ENCODE peak calls at places on chromosomes 1 and 21, in ten cellular contexts. O is H9; Q is adrenal gland; X is thyroid gland; J is upper lobe of left lung; H is neural progenitor cell; P is Panc1; G is HL-60; Y is RWPE1; W is CD4-positive, alpha-beta T cell. L is an unnamed sample.

GRCh38 chr1:7491089-7491817 is 279.8 kb upstream of the VAMP3 start:
- DNase-seq in O (no peak), Q (no peak), X (peak), J (no peak), H (no peak), P (no peak), G (no peak), Y (no peak), W (no peak), L (no peak)

GRCh38 chr1:46057781-46058180 is 74.6 kb downstream of the PIK3R3 start:
- DNase-seq in O (no peak), Q (no peak), X (no peak), J (no peak), H (no peak), P (no peak), G (no peak), Y (no peak), W (no peak), L (no peak)

GRCh38 chr1:9843576-9843945 is 19.8 kb upstream of the CLSTN1 start:
- DNase-seq in O (no peak), Q (no peak), X (no peak), J (peak), H (no peak), P (no peak), G (no peak), Y (peak), W (no peak), L (no peak)

GRCh38 chr1:25091671-25092070 is 140.6 kb downstream of the SYF2 start:
- DNase-seq in O (no peak), Q (no peak), X (no peak), J (no peak), H (no peak), P (no peak), G (no peak), Y (no peak), W (no peak), L (no peak)

GRCh38 chr1:110783292-110783918 is 89.5 kb upstream of the CD53 start:
- DNase-seq in O (peak), Q (peak), X (peak), J (no peak), H (peak), P (peak), G (peak), Y (peak), W (peak), L (no peak)

GRCh38 chr1:91997607-91998195 is 32.1 kb upstream of the EPHX4 start:
- DNase-seq in O (no peak), Q (peak), X (peak), J (no peak), H (peak), P (peak), G (peak), Y (peak), W (peak), L (no peak)

GRCh38 chr1:229186373-229187056 is 84.4 kb upstream of the RAB4A start:
- DNase-seq in O (no peak), Q (no peak), X (no peak), J (no peak), H (no peak), P (no peak), G (no peak), Y (no peak), W (no peak), L (no peak)

GRCh38 chr1:14939527-14940284 is 213.8 kb upstream of the TMEM51 start:
- DNase-seq in O (no peak), Q (no peak), X (no peak), J (no peak), H (no peak), P (no peak), G (no peak), Y (no peak), W (no peak), L (no peak)

GRCh38 chr21:21122680-21123079 is 124.5 kb downstream of the NCAM2 start:
- DNase-seq in O (no peak), Q (no peak), X (no peak), J (no peak), H (no peak), P (no peak), G (no peak), Y (no peak), W (no peak), L (no peak)

GRCh38 chr1:116581323-116581885 is 10.6 kb upstream of the CD58 start:
- DNase-seq in O (no peak), Q (no peak), X (no peak), J (no peak), H (no peak), P (no peak), G (no peak), Y (no peak), W (no peak), L (no peak)

GRCh38 chr21:34807146-34807880 is 138.5 kb downstream of the CLIC6 start:
- DNase-seq in O (no peak), Q (peak), X (no peak), J (no peak), H (no peak), P (peak), G (no peak), Y (peak), W (peak), L (no peak)

GRCh38 chr1:53326598-53327182 is 1.2 kb downstream of the LRP8 start:
- DNase-seq in O (peak), Q (no peak), X (no peak), J (no peak), H (peak), P (no peak), G (peak), Y (peak), W (no peak), L (no peak)

GRCh38 chr1:26016944-26017545 is 4.5 kb upstream of the EXTL1 start:
- DNase-seq in O (peak), Q (no peak), X (no peak), J (no peak), H (no peak), P (no peak), G (peak), Y (no peak), W (no peak), L (no peak)

GRCh38 chr1:108075055-108075454 is 110.1 kb upstream of the VAV3 start:
- DNase-seq in O (no peak), Q (no peak), X (no peak), J (no peak), H (no peak), P (no peak), G (peak), Y (no peak), W (no peak), L (no peak)

GRCh38 chr21:17454315-17455027 is 58.4 kb upstream of the CXADR start:
- DNase-seq in O (peak), Q (peak), X (peak), J (peak), H (peak), P (peak), G (peak), Y (peak), W (no peak), L (peak)
- H3K27ac ChIP-seq in O (peak), Q (no peak), X (no peak), J (no peak), H (peak), P (peak), G (no peak), Y (peak), W (no peak), L (peak)

DNA sequence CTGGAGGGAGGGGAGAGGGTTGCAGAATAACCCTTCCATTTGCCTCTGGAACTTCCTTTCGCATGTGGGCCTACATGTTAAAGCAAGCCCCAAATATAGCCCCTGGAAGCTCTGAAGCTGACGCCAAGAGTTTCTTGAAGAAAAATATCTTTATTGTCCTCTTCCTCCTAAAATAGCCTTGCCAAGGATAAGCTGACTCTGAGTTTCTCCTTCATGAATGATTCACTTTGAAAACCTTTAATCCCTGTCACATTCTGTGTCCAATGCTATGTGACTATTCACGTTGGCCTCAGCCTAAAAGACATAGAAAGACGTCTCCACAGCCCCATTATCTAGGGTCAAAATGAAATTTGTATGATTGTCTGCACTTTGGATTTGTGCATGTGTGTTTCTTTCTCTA is 6.4 kb downstream of the C1orf116 start:
- DNase-seq in O (no peak), Q (no peak), X (no peak), J (no peak), H (no peak), P (no peak), G (no peak), Y (no peak), W (no peak), L (no peak)
- H3K27ac ChIP-seq in O (no peak), Q (peak), X (peak), J (peak), H (no peak), P (no peak), G (no peak), Y (no peak), W (no peak), L (no peak)

DNA sequence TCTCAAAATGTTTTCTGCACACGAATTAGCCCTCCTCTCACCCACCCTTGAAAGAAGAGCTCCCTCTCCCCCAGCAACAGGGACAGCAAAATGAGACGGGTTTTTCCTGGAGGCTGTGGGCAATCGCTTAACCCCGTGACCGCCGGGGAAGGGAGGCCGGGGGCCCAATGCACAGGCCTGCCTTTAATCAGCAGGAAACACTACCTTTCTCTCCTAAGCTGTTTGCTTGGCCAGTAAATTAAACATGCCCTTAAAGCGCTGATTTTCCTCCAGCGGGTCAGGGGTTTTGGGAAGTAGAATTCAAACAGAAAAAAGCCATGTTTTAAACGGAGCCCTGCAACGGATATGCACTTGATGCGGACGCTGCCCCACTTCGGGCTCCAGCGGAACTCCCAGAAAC is 114.4 kb downstream of the PRDM16 start:
- DNase-seq in O (no peak), Q (no peak), X (no peak), J (no peak), H (no peak), P (no peak), G (no peak), Y (no peak), W (no peak), L (no peak)
- H3K27ac ChIP-seq in O (no peak), Q (no peak), X (no peak), J (no peak), H (no peak), P (no peak), G (no peak), Y (no peak), W (no peak), L (no peak)

DNA sequence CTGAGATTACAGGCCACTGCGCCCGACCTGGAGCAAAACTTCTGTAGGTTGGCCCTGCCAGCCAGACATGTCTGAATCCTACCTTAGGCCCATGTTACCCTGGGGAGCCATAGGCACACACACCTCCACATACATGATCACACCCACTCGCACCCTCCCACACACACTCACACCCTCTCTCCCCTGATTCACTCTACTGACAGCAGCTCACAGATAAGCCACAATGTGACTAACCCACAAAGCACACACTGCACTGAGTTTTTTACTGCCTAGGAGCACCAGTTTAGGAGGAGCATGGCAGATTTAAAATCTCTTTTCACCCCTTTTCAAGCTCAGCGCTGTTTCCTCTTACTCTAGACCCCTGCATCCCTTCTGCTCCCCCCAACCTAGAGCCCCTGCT is 41.7 kb downstream of the SLC30A1 start:
- DNase-seq in O (no peak), Q (no peak), X (no peak), J (no peak), H (no peak), P (no peak), G (no peak), Y (no peak), W (no peak), L (no peak)
- H3K27ac ChIP-seq in O (no peak), Q (no peak), X (no peak), J (no peak), H (no peak), P (no peak), G (no peak), Y (peak), W (no peak), L (no peak)

GRCh38 chr21:44482581-44483287 is 27.4 kb downstream of the LRRC3 start:
- DNase-seq in O (no peak), Q (no peak), X (no peak), J (no peak), H (no peak), P (no peak), G (no peak), Y (no peak), W (no peak), L (no peak)
- H3K27ac ChIP-seq in O (no peak), Q (no peak), X (no peak), J (no peak), H (no peak), P (no peak), G (no peak), Y (no peak), W (no peak), L (no peak)